ENCODE peak calls at places on chromosomes 4 and X, in five cellular contexts. V is stomach, S is testis, Z is cardiac muscle cell, H is H9. P is an unnamed sample.
A peak's percentile ranks its signal among the peaks of the same experiment; 100 is the strongest.

GRCh38 chr4:136634121-136634520 is 898.2 kb downstream of the PCDH18 start:
- DNase-seq in Z (no peak), H (no peak), S (no peak), V (no peak), P (no peak)

GRCh38 chrX:134679226-134679625 is 21.0 kb upstream of the PLAC1 start:
- DNase-seq in V (no peak), H (no peak), Z (no peak), S (no peak), P (no peak)

GRCh38 chr4:12534684-12535083 is 949.5 kb downstream of the RAB28 start:
- DNase-seq in V (no peak), H (no peak), S (no peak), Z (no peak), P (no peak)

GRCh38 chrX:30489323-30489722 is 88.2 kb downstream of the TASL start:
- DNase-seq in V (no peak), H (no peak), S (peak; percentile 43), Z (peak; percentile 46), P (peak; percentile 26)

GRCh38 chr4:8391972-8392371 is 48.6 kb downstream of the ACOX3 start:
- DNase-seq in V (no peak), S (peak; percentile 64), H (no peak), Z (no peak), P (no peak)

GRCh38 chr4:179307297-179308136 is 1865.3 kb upstream of the AGA start:
- DNase-seq in H (peak; percentile 65), V (no peak), S (peak; percentile 74), Z (peak; percentile 56), P (peak; percentile 58)

GRCh38 chr4:114136067-114136466 is 156.6 kb upstream of the ARSJ start:
- DNase-seq in H (no peak), S (no peak), Z (no peak), V (no peak), P (no peak)

GRCh38 chr4:3176625-3177229 is 72.2 kb upstream of the MSANTD1 start:
- DNase-seq in S (no peak), H (no peak), V (no peak), Z (no peak), P (no peak)

GRCh38 chr4:185656467-185656890 is 121.2 kb upstream of the PDLIM3 start:
- DNase-seq in S (no peak), V (peak; percentile 60), Z (peak; percentile 19), H (peak; percentile 55), P (no peak)

GRCh38 chrX:149853925-149854324 is 27.1 kb upstream of the MAGEA8 start:
- DNase-seq in H (no peak), S (no peak), V (no peak), Z (no peak), P (no peak)

GRCh38 chr4:12265554-12265953 is 836.9 kb upstream of the HS3ST1 start:
- DNase-seq in V (no peak), Z (no peak), H (no peak), S (no peak), P (no peak)

DNA sequence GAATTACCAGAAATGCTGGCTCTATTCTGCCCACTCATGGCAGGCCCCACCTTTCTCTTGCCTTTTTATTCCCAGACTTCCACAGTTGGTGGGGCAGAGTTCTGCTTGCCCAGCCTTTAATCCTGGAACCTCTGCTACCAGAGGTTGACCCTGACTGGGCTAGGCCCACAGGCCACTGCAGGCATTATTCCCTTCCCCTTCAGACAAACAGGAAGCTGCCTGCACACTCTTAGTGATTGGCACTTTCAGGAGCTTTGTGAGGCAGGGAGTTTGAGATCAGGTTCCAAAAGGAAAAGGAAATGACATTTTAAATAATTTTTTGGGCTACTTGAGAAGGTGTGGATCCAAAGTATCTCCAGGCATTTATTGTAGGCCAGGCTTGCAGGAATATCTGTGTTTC is 18.8 kb downstream of the MSN start:
- DNase-seq in V (no peak), S (no peak), Z (no peak), H (no peak), P (no peak)
- H3K4me1 ChIP-seq in V (peaks cover 78% of the 10 kb centered on the region), S (no peaks in the 10 kb centered on the region), Z (no peaks in the 10 kb centered on the region), H (no peaks in the 10 kb centered on the region), P (no peaks in the 10 kb centered on the region)

DNA sequence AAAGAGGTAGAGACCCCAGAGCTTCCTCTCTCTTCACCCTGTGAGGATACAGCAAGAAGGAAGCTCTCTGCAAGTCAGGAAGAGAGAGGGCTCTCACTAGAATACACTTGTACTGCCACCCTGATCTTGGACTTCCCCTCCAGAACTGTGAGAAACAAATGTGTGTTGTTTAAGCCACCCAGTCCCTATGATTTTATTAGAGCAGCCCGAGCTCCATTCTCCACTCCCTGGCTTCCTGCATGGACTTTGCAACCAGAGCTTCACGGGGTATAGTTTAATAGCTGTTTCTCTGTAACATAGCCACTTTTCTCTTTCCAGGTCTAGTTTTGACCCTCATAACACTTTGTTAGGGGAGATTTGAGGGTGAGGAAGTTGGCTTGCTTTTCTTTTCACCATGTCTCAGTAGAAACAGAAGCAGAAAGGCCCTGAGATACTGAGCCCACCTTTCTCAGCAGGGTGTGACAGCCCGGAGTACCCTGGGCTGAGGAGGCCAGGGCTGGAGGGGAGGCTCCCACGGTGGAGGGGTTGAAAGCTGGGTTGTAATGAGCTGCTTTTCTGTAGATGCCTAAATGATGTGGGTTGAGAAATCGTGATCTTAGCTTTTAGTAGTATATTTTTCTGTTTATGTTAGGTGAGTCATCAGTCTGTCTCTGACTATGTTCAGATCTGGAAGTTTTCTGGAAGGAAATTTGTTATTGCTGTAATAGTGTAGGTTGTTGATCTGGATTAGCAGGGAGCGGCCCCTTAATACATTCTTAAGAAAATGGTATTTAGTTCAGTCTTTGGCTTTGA is 118.6 kb downstream of the PTTG2 start:
- DNase-seq in V (no peak), Z (no peak), H (no peak), S (no peak), P (no peak)
- H3K4me1 ChIP-seq in V (peaks cover 73% of the 10 kb centered on the region), Z (peaks cover 10% of the 10 kb centered on the region), H (no peaks in the 10 kb centered on the region), S (peaks cover 15% of the 10 kb centered on the region), P (peaks cover 25% of the 10 kb centered on the region)

GRCh38 chr4:38173935-38174334 is 213.7 kb downstream of the PTTG2 start:
- DNase-seq in S (no peak), Z (no peak), V (no peak), H (no peak), P (no peak)
- H3K4me1 ChIP-seq in S (no peaks in the 10 kb centered on the region), Z (no peaks in the 10 kb centered on the region), V (peaks cover 37% of the 10 kb centered on the region), H (no peaks in the 10 kb centered on the region), P (no peaks in the 10 kb centered on the region)

GRCh38 chr4:85828295-85828910 is 353.5 kb downstream of the ARHGAP24 start:
- DNase-seq in S (no peak), Z (no peak), H (no peak), V (no peak), P (no peak)
- H3K4me1 ChIP-seq in S (peaks cover 5% of the 10 kb centered on the region), Z (peaks cover 39% of the 10 kb centered on the region), H (peaks cover 6% of the 10 kb centered on the region), V (peaks cover 92% of the 10 kb centered on the region), P (peaks cover 12% of the 10 kb centered on the region)

GRCh38 chrX:13010546-13010945 is 33.9 kb downstream of the FAM9C start:
- DNase-seq in S (no peak), Z (no peak), H (no peak), V (no peak), P (no peak)
- H3K4me1 ChIP-seq in S (no peaks in the 10 kb centered on the region), Z (no peaks in the 10 kb centered on the region), H (peaks cover 3% of the 10 kb centered on the region), V (peaks cover 44% of the 10 kb centered on the region), P (peaks cover 17% of the 10 kb centered on the region)

GRCh38 chr4:704971-705277 is 708 bp upstream of the PCGF3 start:
- DNase-seq in H (no peak), S (no peak), Z (no peak), V (no peak), P (no peak)

GRCh38 chr4:708631-708933 is 3.0 kb downstream of the PCGF3 start:
- DNase-seq in H (no peak), Z (no peak), S (no peak), V (no peak), P (no peak)

GRCh38 chr4:705278-706082 is at the start of gene PCGF3:
- DNase-seq in H (peak; percentile 97), Z (peak; percentile 98), S (peak; percentile 96), V (peak; percentile 99), P (peak; percentile 97)

GRCh38 chr4:707929-708630 is 2.4 kb downstream of the PCGF3 start:
- DNase-seq in H (no peak), Z (no peak), V (no peak), S (no peak), P (peak; percentile 30)

DNA sequence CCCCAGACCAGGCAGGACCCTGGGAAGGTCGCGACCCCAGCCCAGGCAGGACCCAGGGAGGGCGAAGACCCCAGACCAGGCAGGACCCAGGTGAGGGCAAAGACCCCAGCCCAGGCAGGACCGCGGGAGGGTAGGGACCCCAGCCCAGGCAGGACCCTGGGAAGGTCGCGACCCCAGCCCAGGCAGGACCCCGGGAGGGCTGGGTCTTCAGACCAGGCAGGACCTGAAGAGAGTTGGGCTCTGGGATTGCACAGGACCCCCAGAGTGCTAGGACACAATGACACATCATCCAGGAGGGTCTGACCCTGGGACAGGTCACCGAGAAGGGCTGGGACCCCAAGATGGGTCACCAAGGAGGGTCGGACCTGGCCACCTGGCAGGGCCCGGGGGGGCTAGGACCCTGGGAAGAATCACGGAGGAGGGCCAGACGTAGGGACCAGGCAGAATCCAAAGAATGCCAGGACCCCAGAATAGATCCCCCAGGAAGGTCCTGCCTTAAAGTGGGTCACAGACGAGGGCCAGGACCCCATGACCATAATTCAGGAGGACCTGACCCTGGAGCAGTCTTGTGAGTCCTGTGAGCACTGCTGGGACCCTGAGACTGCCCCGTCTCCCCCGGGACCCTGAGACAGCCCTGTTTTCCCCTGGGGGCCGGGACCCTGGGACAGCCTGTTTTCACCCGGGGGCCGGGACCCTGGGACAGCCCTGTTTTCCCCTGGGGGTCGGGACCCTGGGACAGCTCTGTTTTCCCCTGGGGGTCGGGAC is 1.4 kb downstream of the PCGF3 start:
- DNase-seq in S (no peak), Z (no peak), H (no peak), V (no peak), P (peak; percentile 26)
- H3K4me1 ChIP-seq in S (peaks cover 20% of the 10 kb centered on the region), Z (peaks cover 5% of the 10 kb centered on the region), H (no peaks in the 10 kb centered on the region), V (peaks cover 63% of the 10 kb centered on the region), P (no peaks in the 10 kb centered on the region)

GRCh38 chr4:143358419-143358818 is 21.7 kb downstream of the GAB1 start:
- DNase-seq in V (no peak), S (no peak), Z (no peak), H (no peak), P (no peak)

GRCh38 chr4:143356493-143356892 is 19.8 kb downstream of the GAB1 start:
- DNase-seq in H (no peak), S (no peak), V (no peak), Z (no peak), P (no peak)

GRCh38 chr4:143358923-143359694 is 22.4 kb downstream of the GAB1 start:
- DNase-seq in V (peak; percentile 73), S (no peak), Z (no peak), H (no peak), P (peak; percentile 86)

GRCh38 chr4:143355540-143356217 is 19.0 kb downstream of the GAB1 start:
- DNase-seq in H (no peak), V (no peak), Z (no peak), S (no peak), P (no peak)

GRCh38 chr4:143357161-143357845 is 20.6 kb downstream of the GAB1 start:
- DNase-seq in Z (no peak), V (no peak), H (no peak), S (no peak), P (no peak)
- H3K4me1 ChIP-seq in Z (peaks cover 46% of the 10 kb centered on the region), V (peaks cover 100% of the 10 kb centered on the region), H (peaks cover 8% of the 10 kb centered on the region), S (peaks cover 72% of the 10 kb centered on the region), P (peaks cover 79% of the 10 kb centered on the region)

GRCh38 chr4:118059397-118059796 is 25.1 kb downstream of the NDST3 start:
- DNase-seq in S (no peak), H (no peak), V (no peak), Z (no peak), P (no peak)
- H3K4me1 ChIP-seq in S (no peaks in the 10 kb centered on the region), H (no peaks in the 10 kb centered on the region), V (no peaks in the 10 kb centered on the region), Z (no peaks in the 10 kb centered on the region), P (no peaks in the 10 kb centered on the region)

GRCh38 chr4:183932576-183932975 is 27.5 kb downstream of the STOX2 start:
- DNase-seq in H (no peak), S (no peak), V (no peak), Z (no peak), P (no peak)
- H3K4me1 ChIP-seq in H (peaks cover 7% of the 10 kb centered on the region), S (no peaks in the 10 kb centered on the region), V (no peaks in the 10 kb centered on the region), Z (no peaks in the 10 kb centered on the region), P (no peaks in the 10 kb centered on the region)

GRCh38 chr4:144578681-144579080 is 67.3 kb upstream of the HHIP start:
- DNase-seq in V (no peak), H (no peak), S (no peak), Z (no peak), P (no peak)
- H3K4me1 ChIP-seq in V (no peaks in the 10 kb centered on the region), H (no peaks in the 10 kb centered on the region), S (peaks cover 4% of the 10 kb centered on the region), Z (peaks cover 6% of the 10 kb centered on the region), P (no peaks in the 10 kb centered on the region)

P was measured in Caco-2.